ENCODE peak calls at places on chromosomes 13 and 19, in five cellular contexts. Z is body of pancreas; W is psoas muscle; T is CD8-positive, alpha-beta T cell; N is testis. V is an unnamed sample.

GRCh38 chr19:16814526-16815100 is 14.6 kb upstream of the SIN3B start:
- DNase-seq in Z (no peak), W (no peak), T (no peak), N (no peak), V (no peak)

GRCh38 chr19:56105090-56105701 is 15.9 kb downstream of the ZNF787 start:
- DNase-seq in Z (peak), W (peak), T (peak), N (peak), V (peak)

GRCh38 chr19:7762719-7763293 is at the start of gene CLEC4M:
- DNase-seq in Z (no peak), W (no peak), T (no peak), N (no peak), V (no peak)

GRCh38 chr13:49315756-49316481 is 68.2 kb downstream of the CDADC1 start:
- DNase-seq in Z (no peak), W (no peak), T (no peak), N (no peak), V (no peak)

GRCh38 chr19:29568036-29568788 is 37.9 kb upstream of the POP4 start:
- DNase-seq in Z (no peak), W (no peak), T (no peak), N (no peak), V (no peak)

GRCh38 chr19:58473775-58474174 is 2.4 kb upstream of the ZNF446 start:
- DNase-seq in Z (no peak), W (no peak), T (no peak), N (no peak), V (no peak)

GRCh38 chr13:31887311-31887710 is 144.3 kb upstream of the FRY start:
- DNase-seq in Z (no peak), W (no peak), T (no peak), N (no peak), V (no peak)

GRCh38 chr13:25906211-25906661 is 145.6 kb downstream of the SHISA2 start:
- DNase-seq in Z (no peak), W (no peak), T (no peak), N (no peak), V (no peak)

GRCh38 chr13:108095036-108095435 is 120.3 kb downstream of the LIG4 start:
- DNase-seq in Z (no peak), W (no peak), T (no peak), N (no peak), V (no peak)

GRCh38 chr13:104586010-104586746 is 1520.0 kb upstream of the SLC10A2 start:
- DNase-seq in Z (peak), W (no peak), T (no peak), N (no peak), V (no peak)

GRCh38 chr13:35712907-35713685 is 236.6 kb upstream of the MAB21L1 start:
- DNase-seq in Z (no peak), W (no peak), T (no peak), N (no peak), V (no peak)

GRCh38 chr13:71828117-71828516 is 38.9 kb downstream of the DACH1 start:
- DNase-seq in Z (no peak), W (no peak), T (no peak), N (no peak), V (no peak)

GRCh38 chr19:35108730-35109129 is 6.9 kb upstream of the FXYD3 start:
- DNase-seq in Z (no peak), W (no peak), T (no peak), N (no peak), V (no peak)

GRCh38 chr19:41362143-41362847 is 1.7 kb downstream of the B9D2 start:
- DNase-seq in Z (peak), W (no peak), T (no peak), N (no peak), V (no peak)

GRCh38 chr19:5298502-5298901 is 42.1 kb downstream of the PTPRS start:
- DNase-seq in Z (peak), W (peak), T (no peak), N (no peak), V (no peak)

GRCh38 chr13:113762538-113762937 is 3.5 kb downstream of the TMEM255B start:
- DNase-seq in Z (no peak), W (no peak), T (no peak), N (no peak), V (no peak)

GRCh38 chr13:113758651-113759524 is at the start of gene TMEM255B:
- DNase-seq in Z (peak), W (peak), T (peak), N (peak), V (peak)

GRCh38 chr13:113761136-113761535 is 2.1 kb downstream of the TMEM255B start:
- DNase-seq in Z (no peak), W (no peak), T (no peak), N (no peak), V (no peak)

GRCh38 chr13:113762075-113762474 is 3.0 kb downstream of the TMEM255B start:
- DNase-seq in Z (no peak), W (no peak), T (no peak), N (no peak), V (no peak)

DNA sequence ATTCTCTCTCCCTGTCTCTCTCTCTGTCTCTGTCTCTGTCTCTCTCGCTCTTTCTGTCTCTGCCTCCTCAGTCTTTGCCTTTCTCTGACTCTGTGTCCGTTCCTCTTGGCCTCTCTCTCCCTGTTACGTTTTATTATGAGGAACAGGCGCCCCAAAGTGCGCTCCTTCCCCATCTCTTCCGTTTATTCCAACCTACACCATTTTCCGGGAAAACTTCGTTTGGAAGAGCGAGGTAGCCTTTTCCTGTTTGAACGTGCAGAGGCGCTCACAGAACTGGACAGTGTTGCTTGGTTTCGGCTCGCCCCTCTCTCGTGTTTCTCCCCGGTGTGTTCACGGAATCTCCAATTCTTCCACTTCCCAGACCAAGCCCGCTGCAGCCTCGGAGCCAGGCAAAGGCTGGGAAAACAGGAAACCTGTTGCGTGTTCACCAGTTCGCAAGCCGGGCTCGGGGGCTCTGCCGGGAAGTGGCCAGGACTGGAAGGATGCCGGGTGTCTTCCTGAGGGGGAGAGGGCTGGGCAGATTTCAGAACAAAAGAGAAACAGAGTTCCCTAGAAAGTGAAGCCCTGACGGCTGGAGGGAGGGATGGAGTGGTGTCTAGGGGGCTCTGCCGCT is 605 bp downstream of the TMEM255B start:
- DNase-seq in Z (peak), W (no peak), T (no peak), N (peak), V (peak)
- H3K27ac ChIP-seq in Z (peak), W (no peak), T (no peak), N (peak), V (peak)

GRCh38 chr13:27920677-27921420 is 1.0 kb downstream of the PDX1 start:
- DNase-seq in Z (no peak), W (no peak), T (no peak), N (peak), V (no peak)

GRCh38 chr13:27918041-27918917 is 1.5 kb upstream of the PDX1 start:
- DNase-seq in Z (peak), W (no peak), T (no peak), N (no peak), V (no peak)

GRCh38 chr13:27919934-27920676 is at the start of gene PDX1:
- DNase-seq in Z (no peak), W (no peak), T (no peak), N (peak), V (no peak)

GRCh38 chr13:27918918-27919255 is 913 bp upstream of the PDX1 start:
- DNase-seq in Z (no peak), W (no peak), T (no peak), N (no peak), V (no peak)

DNA sequence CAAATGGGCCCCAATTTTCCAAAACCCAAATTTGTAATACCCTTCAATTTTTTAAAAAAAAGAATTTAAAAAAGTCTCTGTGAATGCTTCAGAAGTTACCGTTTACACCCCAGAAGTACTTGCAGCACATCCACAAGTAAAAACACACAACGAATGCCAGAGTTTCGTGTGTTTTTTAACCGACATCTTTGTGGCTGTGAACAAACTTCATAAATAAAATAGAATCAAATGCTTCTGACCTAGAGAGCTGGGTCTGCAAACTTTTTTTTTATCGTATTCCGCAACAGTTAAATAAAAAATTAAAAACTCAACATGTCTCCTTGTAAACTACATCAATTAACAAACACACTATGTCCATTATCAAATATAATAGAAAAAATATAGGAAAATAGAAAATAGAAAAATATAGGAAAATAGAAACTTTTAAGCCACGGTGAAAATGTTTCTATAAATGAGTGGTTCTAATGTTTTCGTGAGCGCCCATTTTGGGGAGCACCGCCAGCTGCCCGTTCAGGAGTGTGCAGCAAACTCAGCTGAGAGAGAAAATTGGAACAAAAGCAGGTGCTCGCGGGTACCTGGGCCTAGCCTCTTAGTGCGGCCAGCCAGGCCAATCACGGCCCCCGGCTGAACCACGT is 384 bp upstream of the PDX1 start:
- DNase-seq in Z (peak), W (no peak), T (no peak), N (no peak), V (no peak)
- H3K4me3 ChIP-seq in Z (no peak), W (peak), T (no peak), N (peak), V (no peak)

GRCh38 chr19:18647807-18648206 is 11.0 kb downstream of the KLHL26 start:
- DNase-seq in Z (no peak), W (no peak), T (no peak), N (no peak), V (no peak)

GRCh38 chr19:18648971-18649310 is 12.1 kb downstream of the KLHL26 start:
- DNase-seq in Z (peak), W (peak), T (no peak), N (peak), V (peak)

GRCh38 chr19:18645035-18645511 is 8.2 kb downstream of the KLHL26 start:
- DNase-seq in Z (no peak), W (no peak), T (no peak), N (no peak), V (no peak)

GRCh38 chr19:18647371-18647767 is 10.5 kb downstream of the KLHL26 start:
- DNase-seq in Z (no peak), W (no peak), T (no peak), N (no peak), V (no peak)

GRCh38 chr19:18646535-18647370 is 9.9 kb downstream of the KLHL26 start:
- DNase-seq in Z (no peak), W (no peak), T (no peak), N (no peak), V (no peak)
- H3K27ac ChIP-seq in Z (no peak), W (no peak), T (no peak), N (no peak), V (no peak)

GRCh38 chr13:113817860-113818691 is 45.8 kb downstream of the GAS6 start:
- DNase-seq in Z (no peak), W (peak), T (no peak), N (no peak), V (no peak)
- H3K4me3 ChIP-seq in Z (no peak), W (no peak), T (no peak), N (no peak), V (no peak)

GRCh38 chr19:38206006-38206745 is 17.8 kb downstream of the DPF1 start:
- DNase-seq in Z (no peak), W (no peak), T (no peak), N (no peak), V (no peak)
- H3K27ac ChIP-seq in Z (no peak), W (no peak), T (no peak), N (no peak), V (no peak)

GRCh38 chr19:20423381-20424207 is 142.0 kb downstream of the ZNF737 start:
- DNase-seq in Z (peak), W (peak), T (peak), N (peak), V (peak)

GRCh38 chr19:20422616-20423205 is 142.9 kb downstream of the ZNF737 start:
- DNase-seq in Z (no peak), W (peak), T (no peak), N (peak), V (no peak)

GRCh38 chr19:20422216-20422615 is 143.4 kb downstream of the ZNF737 start:
- DNase-seq in Z (no peak), W (no peak), T (no peak), N (peak), V (no peak)
- H3K4me3 ChIP-seq in Z (no peak), W (peak), T (no peak), N (peak), V (peak)

DNA sequence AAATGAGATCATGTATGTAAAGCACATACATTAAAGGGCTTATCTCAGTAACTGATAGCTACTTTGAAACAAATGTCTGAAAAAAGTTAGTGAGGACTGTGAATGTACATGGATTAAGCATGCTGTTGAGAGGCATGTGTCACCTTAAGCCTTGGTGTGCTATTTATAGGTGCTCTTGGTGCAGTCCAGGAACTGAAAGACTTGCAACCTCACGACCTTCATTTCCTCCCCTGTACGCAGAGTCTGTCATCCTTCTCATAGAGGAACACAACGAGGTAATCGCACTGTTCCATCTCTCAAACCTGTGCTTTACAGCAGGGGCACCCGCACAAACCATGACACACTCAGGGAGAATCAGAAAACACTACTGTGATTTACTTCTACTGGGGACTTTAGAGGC is 65.6 kb downstream of the UFM1 start:
- DNase-seq in Z (no peak), W (no peak), T (peak), N (no peak), V (no peak)
- H3K27ac ChIP-seq in Z (no peak), W (no peak), T (no peak), N (no peak), V (no peak)

GRCh38 chr19:32257326-32258073 is 87.9 kb upstream of the ZNF507 start:
- DNase-seq in Z (no peak), W (no peak), T (no peak), N (no peak), V (no peak)
- H3K4me3 ChIP-seq in Z (no peak), W (no peak), T (no peak), N (no peak), V (no peak)